ENCODE peak calls at places on chromosomes 2 and 18, in ten cellular contexts. L, Y, V, S, N, W, T, M, E and P are unnamed samples.

GRCh38 chr2:43327119-43327518 is 100.7 kb upstream of the ZFP36L2 start:
- DNase-seq in L (peak), Y (no peak), V (no peak), S (no peak), N (no peak), W (no peak), T (no peak), M (no peak), E (no peak), P (no peak)

GRCh38 chr18:31918733-31919132 is 24.2 kb downstream of the TRAPPC8 start:
- DNase-seq in L (no peak), Y (no peak), V (no peak), S (no peak), N (no peak), W (no peak), T (no peak), M (no peak), E (no peak), P (no peak)

GRCh38 chr2:233389601-233390125 is 35.4 kb downstream of the DGKD start:
- DNase-seq in L (no peak), Y (no peak), V (no peak), S (no peak), N (no peak), W (no peak), T (no peak), M (no peak), E (no peak), P (no peak)

GRCh38 chr18:58723810-58724602 is 52.7 kb downstream of the MALT1 start:
- DNase-seq in L (peak), Y (no peak), V (no peak), S (no peak), N (no peak), W (peak), T (peak), M (no peak), E (no peak), P (peak)

GRCh38 chr18:63511285-63511684 is 30.9 kb upstream of the SERPINB12 start:
- DNase-seq in L (peak), Y (no peak), V (no peak), S (peak), N (peak), W (peak), T (peak), M (peak), E (no peak), P (no peak)

GRCh38 chr2:110748489-110748867 is 16.1 kb downstream of the ACOXL start:
- DNase-seq in L (no peak), Y (no peak), V (peak), S (peak), N (no peak), W (no peak), T (no peak), M (no peak), E (peak), P (no peak)

GRCh38 chr18:36667811-36668210 is 161.0 kb downstream of the TPGS2 start:
- DNase-seq in L (no peak), Y (no peak), V (no peak), S (no peak), N (no peak), W (no peak), T (no peak), M (no peak), E (peak), P (no peak)

GRCh38 chr2:135890149-135890548 is 13.9 kb upstream of the MCM6 start:
- DNase-seq in L (no peak), Y (no peak), V (no peak), S (no peak), N (no peak), W (no peak), T (no peak), M (no peak), E (no peak), P (no peak)

GRCh38 chr2:226431301-226431955 is 368.2 kb downstream of the IRS1 start:
- DNase-seq in L (peak), Y (no peak), V (no peak), S (no peak), N (no peak), W (peak), T (peak), M (no peak), E (no peak), P (peak)

GRCh38 chr18:13909541-13909940 is 5.8 kb downstream of the MC2R start:
- DNase-seq in L (no peak), Y (no peak), V (no peak), S (no peak), N (no peak), W (no peak), T (no peak), M (no peak), E (no peak), P (no peak)

GRCh38 chr2:8137801-8138200 is 544.1 kb upstream of the ID2 start:
- DNase-seq in L (no peak), Y (no peak), V (no peak), S (no peak), N (no peak), W (no peak), T (no peak), M (no peak), E (peak), P (no peak)

GRCh38 chr2:84458436-84459027 is 548 bp downstream of the SUCLG1 start:
- DNase-seq in L (peak), Y (no peak), V (no peak), S (peak), N (peak), W (peak), T (peak), M (no peak), E (peak), P (no peak)

GRCh38 chr18:72541871-72542690 is 2.1 kb downstream of the CBLN2 start:
- DNase-seq in L (no peak), Y (no peak), V (no peak), S (no peak), N (no peak), W (no peak), T (no peak), M (no peak), E (no peak), P (no peak)

GRCh38 chr2:230847883-230848388 is 16.8 kb upstream of the ITM2C start:
- DNase-seq in L (peak), Y (peak), V (peak), S (peak), N (peak), W (peak), T (peak), M (peak), E (peak), P (no peak)

GRCh38 chr2:85772841-85773491 is 19.2 kb downstream of the ATOH8 start:
- DNase-seq in L (no peak), Y (no peak), V (no peak), S (no peak), N (no peak), W (no peak), T (peak), M (no peak), E (no peak), P (no peak)

GRCh38 chr2:242060212-242060835 is 190.8 kb downstream of the RTP5 start:
- DNase-seq in L (peak), Y (no peak), V (no peak), S (no peak), N (peak), W (peak), T (peak), M (peak), E (no peak), P (peak)

GRCh38 chr18:32019251-32019943 is 772 bp downstream of the RNF125 start:
- DNase-seq in L (peak), Y (peak), V (no peak), S (peak), N (no peak), W (peak), T (peak), M (no peak), E (peak), P (peak)

GRCh38 chr2:110737783-110738182 is 5.4 kb downstream of the ACOXL start:
- DNase-seq in L (no peak), Y (no peak), V (no peak), S (no peak), N (no peak), W (no peak), T (no peak), M (no peak), E (no peak), P (no peak)

GRCh38 chr2:10775831-10776230 is 36.8 kb downstream of the PDIA6 start:
- DNase-seq in L (no peak), Y (peak), V (no peak), S (no peak), N (no peak), W (no peak), T (no peak), M (no peak), E (no peak), P (no peak)

GRCh38 chr2:10340593-10340975 is 37.9 kb downstream of the HPCAL1 start:
- DNase-seq in L (no peak), Y (no peak), V (no peak), S (no peak), N (no peak), W (no peak), T (no peak), M (no peak), E (no peak), P (no peak)

GRCh38 chr2:241854342-241855244 is 4.1 kb downstream of the PDCD1 start:
- DNase-seq in L (peak), Y (peak), V (no peak), S (no peak), N (no peak), W (no peak), T (peak), M (no peak), E (no peak), P (no peak)

GRCh38 chr2:236882074-236882473 is 203.6 kb upstream of the COPS8 start:
- DNase-seq in L (no peak), Y (no peak), V (no peak), S (no peak), N (no peak), W (no peak), T (no peak), M (no peak), E (no peak), P (no peak)

GRCh38 chr2:217482343-217482742 is 520.5 kb downstream of the TNS1 start:
- DNase-seq in L (no peak), Y (no peak), V (no peak), S (no peak), N (no peak), W (peak), T (no peak), M (no peak), E (no peak), P (no peak)

GRCh38 chr2:164252568-164253287 is 368.6 kb downstream of the GRB14 start:
- DNase-seq in L (no peak), Y (no peak), V (peak), S (peak), N (no peak), W (no peak), T (no peak), M (no peak), E (no peak), P (no peak)

GRCh38 chr2:241788572-241788971 is 11.9 kb downstream of the GAL3ST2 start:
- DNase-seq in L (no peak), Y (no peak), V (peak), S (peak), N (no peak), W (no peak), T (no peak), M (no peak), E (peak), P (no peak)

GRCh38 chr2:201809633-201810032 is 3.3 kb downstream of the CDK15 start:
- DNase-seq in L (no peak), Y (no peak), V (no peak), S (no peak), N (no peak), W (no peak), T (no peak), M (no peak), E (no peak), P (no peak)

GRCh38 chr2:9430316-9431293 is 7.2 kb downstream of the CPSF3 start:
- DNase-seq in L (no peak), Y (no peak), V (no peak), S (no peak), N (peak), W (peak), T (peak), M (no peak), E (no peak), P (no peak)

GRCh38 chr18:22542400-22542835 is 124.7 kb upstream of the CTAGE1 start:
- DNase-seq in L (peak), Y (peak), V (no peak), S (no peak), N (no peak), W (peak), T (peak), M (no peak), E (no peak), P (no peak)

GRCh38 chr2:171160119-171160629 is 519 bp downstream of the TLK1 start:
- DNase-seq in L (peak), Y (peak), V (no peak), S (peak), N (peak), W (peak), T (peak), M (no peak), E (no peak), P (no peak)

GRCh38 chr2:105935048-105935447 is 190.3 kb downstream of the NCK2 start:
- DNase-seq in L (no peak), Y (no peak), V (no peak), S (no peak), N (no peak), W (no peak), T (no peak), M (no peak), E (no peak), P (no peak)

GRCh38 chr2:236503100-236503499 is 66.5 kb upstream of the ACKR3 start:
- DNase-seq in L (no peak), Y (no peak), V (no peak), S (peak), N (no peak), W (no peak), T (no peak), M (no peak), E (no peak), P (no peak)

GRCh38 chr2:151637284-151637781 is 96.9 kb downstream of the NEB start:
- DNase-seq in L (no peak), Y (no peak), V (peak), S (peak), N (no peak), W (no peak), T (no peak), M (no peak), E (peak), P (no peak)
- H3K4me3 ChIP-seq in L (no peak), Y (no peak), V (no peak), S (no peak), N (no peak), W (no peak), T (no peak), M (no peak), E (peak), P (no peak)

GRCh38 chr2:144165599-144166250 is 354.2 kb downstream of the ZEB2 start:
- DNase-seq in L (no peak), Y (no peak), V (no peak), S (no peak), N (no peak), W (no peak), T (no peak), M (no peak), E (no peak), P (no peak)

GRCh38 chr2:144159264-144159663 is 360.7 kb downstream of the ZEB2 start:
- DNase-seq in L (no peak), Y (no peak), V (no peak), S (no peak), N (no peak), W (no peak), T (no peak), M (no peak), E (peak), P (no peak)

GRCh38 chr2:144163592-144163991 is 356.3 kb downstream of the ZEB2 start:
- DNase-seq in L (no peak), Y (no peak), V (no peak), S (no peak), N (no peak), W (no peak), T (no peak), M (no peak), E (no peak), P (no peak)

GRCh38 chr2:144161061-144161460 is 358.9 kb downstream of the ZEB2 start:
- DNase-seq in L (no peak), Y (no peak), V (no peak), S (no peak), N (no peak), W (no peak), T (no peak), M (no peak), E (no peak), P (no peak)

DNA sequence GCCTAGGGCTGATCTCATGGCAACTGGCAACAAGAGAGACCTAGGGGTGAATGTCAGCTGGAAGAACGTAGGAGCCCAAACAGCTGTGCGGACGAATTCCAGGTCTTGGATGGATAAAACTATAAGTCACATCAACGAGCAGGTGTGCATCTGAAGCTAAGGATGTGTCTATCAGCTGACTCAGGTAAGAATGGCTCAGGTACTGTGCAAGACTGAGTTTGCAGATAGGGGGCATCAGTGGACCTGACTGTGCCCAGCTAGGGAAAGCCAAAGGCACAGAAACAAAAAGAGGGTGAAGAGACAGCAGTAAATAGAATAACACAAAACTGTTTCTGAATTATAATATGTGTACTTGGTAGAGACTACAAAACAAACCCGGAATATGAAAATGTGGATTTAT is 357.3 kb downstream of the ZEB2 start:
- DNase-seq in L (no peak), Y (no peak), V (peak), S (peak), N (no peak), W (no peak), T (peak), M (no peak), E (peak), P (no peak)
- TF ChIP-seq CTCF in L (peak), Y (peak), V (peak), S (peak), N (no peak), W (no peak), T (peak), M (peak), E (peak), P (peak)

GRCh38 chr2:15940661-15941482 is 522 bp downstream of the MYCN start:
- DNase-seq in L (no peak), Y (no peak), V (no peak), S (no peak), N (peak), W (no peak), T (peak), M (no peak), E (no peak), P (no peak)
- H3K4me3 ChIP-seq in L (peak), Y (peak), V (no peak), S (no peak), N (no peak), W (no peak), T (no peak), M (no peak), E (no peak), P (peak)

DNA sequence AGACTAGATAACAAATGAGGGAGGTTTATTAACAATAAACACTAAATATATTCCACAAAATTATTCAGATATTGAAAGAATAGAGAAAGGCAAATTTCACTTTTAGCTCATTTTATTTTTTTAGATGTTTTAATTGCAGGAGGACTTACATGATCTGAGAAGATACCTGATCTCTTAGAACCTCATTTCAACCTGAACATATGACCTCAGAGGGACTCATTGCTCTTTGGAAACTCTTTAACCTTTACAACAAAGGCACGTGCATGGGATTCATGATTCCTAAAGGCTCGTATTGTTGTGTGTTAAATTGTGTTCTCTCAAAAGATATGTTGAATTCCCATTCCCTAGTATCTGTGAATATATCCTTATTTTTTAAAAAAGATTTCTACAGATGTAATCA is 35.7 kb upstream of the ITGA4 start:
- DNase-seq in L (no peak), Y (no peak), V (no peak), S (no peak), N (no peak), W (no peak), T (no peak), M (no peak), E (no peak), P (no peak)
- TF ChIP-seq CTCF in L (no peak), Y (no peak), V (no peak), S (no peak), N (no peak), W (no peak), T (no peak), M (no peak), E (no peak), P (no peak)

DNA sequence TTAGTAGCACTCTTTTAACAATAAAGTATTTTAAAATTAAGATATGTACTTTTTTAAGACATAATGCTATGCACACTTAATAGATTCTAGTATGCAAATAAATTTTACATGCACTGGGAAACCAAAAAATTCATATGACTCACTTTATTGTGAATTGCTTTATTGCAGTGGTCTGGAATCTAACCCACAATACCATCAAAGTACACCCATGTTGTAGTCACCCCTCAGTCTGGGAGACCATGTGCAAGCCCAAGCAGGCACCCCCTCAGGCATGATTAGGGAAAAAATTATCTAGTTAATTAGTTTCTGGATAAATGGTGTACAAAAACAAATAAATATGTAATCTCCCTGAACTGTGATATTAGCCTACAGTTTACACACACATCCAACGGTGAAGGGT is 649.0 kb upstream of the HS6ST1 start:
- DNase-seq in L (no peak), Y (no peak), V (no peak), S (no peak), N (no peak), W (no peak), T (no peak), M (no peak), E (no peak), P (no peak)
- H3K4me3 ChIP-seq in L (no peak), Y (no peak), V (no peak), S (no peak), N (no peak), W (no peak), T (no peak), M (no peak), E (no peak), P (no peak)

DNA sequence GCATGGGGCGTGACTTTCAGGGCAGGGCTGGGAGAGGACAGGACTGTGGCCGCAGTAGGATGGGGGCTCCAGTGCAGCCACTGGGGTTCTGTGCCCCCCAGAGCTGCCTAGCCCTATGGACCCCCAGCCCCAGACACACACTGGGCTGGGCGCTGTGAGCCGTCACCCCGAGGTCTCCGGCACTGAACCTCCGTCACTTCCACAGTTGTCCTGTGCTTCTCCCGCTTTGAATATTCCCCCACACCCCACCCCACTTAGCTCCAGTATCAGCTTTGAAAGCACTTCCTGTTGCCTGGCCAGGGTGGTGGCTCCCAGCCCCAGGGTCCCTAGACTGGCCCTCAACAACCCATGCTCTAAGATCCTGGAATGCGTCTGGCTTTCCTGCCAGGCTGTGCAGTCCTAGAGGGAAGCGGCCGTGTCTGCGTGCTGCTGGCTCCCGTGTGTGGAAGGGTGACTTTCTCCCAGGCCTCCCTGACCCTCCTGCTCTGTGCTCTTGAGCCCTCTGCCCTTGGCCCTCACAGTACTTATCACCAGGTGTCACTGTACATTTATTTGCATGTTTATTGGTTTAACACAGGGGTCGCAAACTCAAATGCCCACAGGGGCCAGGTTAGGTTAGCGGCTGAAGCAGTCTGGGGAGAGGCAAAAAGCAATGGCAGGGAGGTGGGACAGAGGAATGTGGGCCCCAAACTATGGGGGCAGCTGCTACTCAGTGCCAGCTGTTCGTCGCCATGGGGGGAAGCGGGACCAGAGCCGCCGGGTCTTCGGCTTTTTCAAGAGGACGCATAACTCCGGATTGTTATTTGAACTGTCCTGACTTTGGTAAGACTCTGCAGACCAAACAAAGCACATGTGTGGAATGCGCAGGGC is 9.9 kb downstream of the OBSL1 start:
- DNase-seq in L (no peak), Y (no peak), V (no peak), S (no peak), N (no peak), W (no peak), T (no peak), M (no peak), E (no peak), P (no peak)
- TF ChIP-seq CTCF in L (no peak), Y (no peak), V (no peak), S (no peak), N (no peak), W (no peak), T (no peak), M (no peak), E (no peak), P (no peak)